ENCODE peak calls at places on chromosomes 7 and 10, in five cellular contexts. H is fibroblast of mammary gland, Y is WTC11, N is lung, L is ovary. J is an unnamed sample.

GRCh38 chr7:106216517-106217088 is 68.2 kb downstream of the NAMPT start:
- DNase-seq in H (peak), Y (no peak), N (peak), L (no peak), J (peak)

GRCh38 chr10:11223507-11224157 is 206.0 kb downstream of the CELF2 start:
- DNase-seq in H (no peak), Y (no peak), N (no peak), L (no peak), J (no peak)

GRCh38 chr10:97539523-97540200 is 32.9 kb upstream of the ANKRD2 start:
- DNase-seq in H (peak), Y (peak), N (no peak), L (peak), J (no peak)

GRCh38 chr7:48087349-48087748 is 1.7 kb upstream of the UPP1 start:
- DNase-seq in H (peak), Y (no peak), N (no peak), L (no peak), J (no peak)

GRCh38 chr7:93877742-93878141 is 12.8 kb downstream of the TFPI2 start:
- DNase-seq in H (peak), Y (no peak), N (no peak), L (no peak), J (no peak)

GRCh38 chr10:90417056-90417455 is 440.8 kb downstream of the HTR7 start:
- DNase-seq in H (peak), Y (no peak), N (no peak), L (no peak), J (no peak)

GRCh38 chr7:114214454-114214853 is 200.2 kb upstream of the FOXP2 start:
- DNase-seq in H (no peak), Y (no peak), N (no peak), L (no peak), J (no peak)

GRCh38 chr7:130990178-130990832 is 256.3 kb upstream of the KLF14 start:
- DNase-seq in H (no peak), Y (no peak), N (peak), L (no peak), J (peak)

GRCh38 chr10:61987951-61988379 is 86.5 kb downstream of the ARID5B start:
- DNase-seq in H (peak), Y (no peak), N (no peak), L (no peak), J (no peak)

GRCh38 chr10:4353964-4354363 is 472.0 kb upstream of the AKR1E2 start:
- DNase-seq in H (peak), Y (no peak), N (no peak), L (no peak), J (no peak)

GRCh38 chr10:324593-324992 is 189.3 kb downstream of the ZMYND11 start:
- DNase-seq in H (no peak), Y (no peak), N (no peak), L (peak), J (no peak)

GRCh38 chr7:2321020-2321419 is 6.8 kb upstream of the SNX8 start:
- DNase-seq in H (no peak), Y (peak), N (no peak), L (no peak), J (no peak)

GRCh38 chr10:95601116-95601719 is 40.0 kb upstream of the SORBS1 start:
- DNase-seq in H (peak), Y (peak), N (peak), L (peak), J (peak)

GRCh38 chr7:83072576-83073517 is 89.8 kb downstream of the PCLO start:
- DNase-seq in H (no peak), Y (no peak), N (no peak), L (no peak), J (no peak)

GRCh38 chr10:80283119-80283518 is 6.3 kb downstream of the MAT1A start:
- DNase-seq in H (no peak), Y (no peak), N (peak), L (no peak), J (no peak)

GRCh38 chr7:101688183-101688831 is 59.2 kb upstream of the MYL10 start:
- DNase-seq in H (peak), Y (peak), N (peak), L (peak), J (peak)

GRCh38 chr10:132575320-132576201 is 38.0 kb downstream of the INPP5A start:
- DNase-seq in H (peak), Y (no peak), N (no peak), L (no peak), J (peak)

GRCh38 chr10:27742195-27742925 is 3.3 kb downstream of the MKX start:
- DNase-seq in H (peak), Y (peak), N (peak), L (peak), J (peak)

GRCh38 chr10:102635377-102635776 is 8.9 kb upstream of the TRIM8 start:
- DNase-seq in H (no peak), Y (no peak), N (no peak), L (no peak), J (no peak)

GRCh38 chr7:65462148-65462716 is 88.6 kb downstream of the ZNF92 start:
- DNase-seq in H (no peak), Y (no peak), N (no peak), L (no peak), J (no peak)

GRCh38 chr10:124522903-124523260 is 61.3 kb downstream of the LHPP start:
- DNase-seq in H (no peak), Y (no peak), N (no peak), L (peak), J (no peak)

GRCh38 chr7:101635484-101635883 is 6.4 kb upstream of the MYL10 start:
- DNase-seq in H (no peak), Y (no peak), N (no peak), L (no peak), J (no peak)

GRCh38 chr7:71311576-71311975 is 179.6 kb downstream of the GALNT17 start:
- DNase-seq in H (no peak), Y (no peak), N (no peak), L (no peak), J (no peak)

GRCh38 chr7:86257894-86258293 is 385.8 kb upstream of the GRM3 start:
- DNase-seq in H (no peak), Y (no peak), N (no peak), L (no peak), J (no peak)

GRCh38 chr10:87782721-87783120 is 35.3 kb downstream of the ATAD1 start:
- DNase-seq in H (no peak), Y (no peak), N (no peak), L (no peak), J (no peak)

GRCh38 chr10:46541735-46542566 is 14.5 kb downstream of the GPRIN2 start:
- DNase-seq in H (no peak), Y (peak), N (no peak), L (no peak), J (peak)

GRCh38 chr7:143217806-143218205 is 4.0 kb upstream of the TAS2R40 start:
- DNase-seq in H (no peak), Y (no peak), N (no peak), L (no peak), J (no peak)

GRCh38 chr7:131109011-131109756 is 218.5 kb upstream of the MKLN1 start:
- DNase-seq in H (peak), Y (no peak), N (no peak), L (no peak), J (no peak)

GRCh38 chr7:39733881-39734571 is 110.7 kb downstream of the RALA start:
- DNase-seq in H (peak), Y (no peak), N (no peak), L (no peak), J (no peak)

GRCh38 chr10:130242483-130242882 is 106.3 kb downstream of the GLRX3 start:
- DNase-seq in H (no peak), Y (no peak), N (no peak), L (no peak), J (peak)

GRCh38 chr10:70192325-70192966 is 22.1 kb upstream of the SAR1A start:
- DNase-seq in H (peak), Y (no peak), N (no peak), L (no peak), J (no peak)

GRCh38 chr7:121872831-121873764 is at the start of gene PTPRZ1:
- DNase-seq in H (peak), Y (peak), N (no peak), L (peak), J (no peak)

J was measured in ureter.